ENCODE peak calls at places on chromosomes 1 and 21, in seven cellular contexts. One of them, this sample, is unnamed.

GRCh38 chr1:168252204-168252733 is 26.5 kb downstream of the SFT2D2 start:
- DNase-seq in amygdala: no peak
- DNase-seq in SW 1271: no peak
- DNase-seq in iris pigment epithelial cell: no peak
- DNase-seq in ovary: no peak
- DNase-seq in HT1080: no peak
- DNase-seq in AG08395: no peak
- DNase-seq in this sample: no peak

GRCh38 chr1:87252406-87252805 is 76.3 kb upstream of the LMO4 start:
- DNase-seq in amygdala: no peak
- DNase-seq in SW 1271: no peak
- DNase-seq in iris pigment epithelial cell: peak
- DNase-seq in ovary: no peak
- DNase-seq in HT1080: peak
- DNase-seq in AG08395: peak
- DNase-seq in this sample: no peak

GRCh38 chr1:151858030-151858746 is 4.7 kb upstream of the THEM5 start:
- DNase-seq in amygdala: no peak
- DNase-seq in SW 1271: no peak
- DNase-seq in iris pigment epithelial cell: peak
- DNase-seq in ovary: no peak
- DNase-seq in HT1080: peak
- DNase-seq in AG08395: no peak
- DNase-seq in this sample: no peak

GRCh38 chr1:12003762-12004161 is 15.5 kb upstream of the MIIP start:
- DNase-seq in amygdala: no peak
- DNase-seq in SW 1271: no peak
- DNase-seq in iris pigment epithelial cell: no peak
- DNase-seq in ovary: no peak
- DNase-seq in HT1080: no peak
- DNase-seq in AG08395: no peak
- DNase-seq in this sample: no peak

GRCh38 chr1:44624268-44624901 is 49.9 kb downstream of the TMEM53 start:
- DNase-seq in amygdala: no peak
- DNase-seq in SW 1271: no peak
- DNase-seq in iris pigment epithelial cell: no peak
- DNase-seq in ovary: no peak
- DNase-seq in HT1080: no peak
- DNase-seq in AG08395: no peak
- DNase-seq in this sample: no peak

GRCh38 chr1:68049941-68050878 is at the start of gene DIRAS3:
- DNase-seq in amygdala: no peak
- DNase-seq in SW 1271: no peak
- DNase-seq in iris pigment epithelial cell: peak
- DNase-seq in ovary: peak
- DNase-seq in HT1080: no peak
- DNase-seq in AG08395: peak
- DNase-seq in this sample: peak

GRCh38 chr1:46400398-46400797 is 6.3 kb downstream of the FAAH start:
- DNase-seq in amygdala: no peak
- DNase-seq in SW 1271: no peak
- DNase-seq in iris pigment epithelial cell: no peak
- DNase-seq in ovary: no peak
- DNase-seq in HT1080: no peak
- DNase-seq in AG08395: no peak
- DNase-seq in this sample: no peak

GRCh38 chr1:177567393-177567792 is 396.6 kb downstream of the BRINP2 start:
- DNase-seq in amygdala: no peak
- DNase-seq in SW 1271: no peak
- DNase-seq in iris pigment epithelial cell: peak
- DNase-seq in ovary: no peak
- DNase-seq in HT1080: peak
- DNase-seq in AG08395: peak
- DNase-seq in this sample: no peak

GRCh38 chr1:241485554-241485992 is 34.0 kb downstream of the FH start:
- DNase-seq in amygdala: no peak
- DNase-seq in SW 1271: no peak
- DNase-seq in iris pigment epithelial cell: peak
- DNase-seq in ovary: no peak
- DNase-seq in HT1080: peak
- DNase-seq in AG08395: no peak
- DNase-seq in this sample: no peak

GRCh38 chr1:41810446-41810845 is 108.3 kb downstream of the HIVEP3 start:
- DNase-seq in amygdala: no peak
- DNase-seq in SW 1271: no peak
- DNase-seq in iris pigment epithelial cell: peak
- DNase-seq in ovary: peak
- DNase-seq in HT1080: peak
- DNase-seq in AG08395: peak
- DNase-seq in this sample: no peak

GRCh38 chr1:225299624-225300023 is 128.2 kb downstream of the LBR start:
- DNase-seq in amygdala: no peak
- DNase-seq in SW 1271: no peak
- DNase-seq in iris pigment epithelial cell: peak
- DNase-seq in ovary: no peak
- DNase-seq in HT1080: peak
- DNase-seq in AG08395: no peak
- DNase-seq in this sample: no peak

GRCh38 chr1:84089470-84090261 is 54.4 kb upstream of the PRKACB start:
- DNase-seq in amygdala: no peak
- DNase-seq in SW 1271: peak
- DNase-seq in iris pigment epithelial cell: peak
- DNase-seq in ovary: no peak
- DNase-seq in HT1080: peak
- DNase-seq in AG08395: no peak
- DNase-seq in this sample: no peak

GRCh38 chr1:98739762-98740161 is 78.2 kb downstream of the SNX7 start:
- DNase-seq in amygdala: no peak
- DNase-seq in SW 1271: no peak
- DNase-seq in iris pigment epithelial cell: no peak
- DNase-seq in ovary: no peak
- DNase-seq in HT1080: no peak
- DNase-seq in AG08395: no peak
- DNase-seq in this sample: no peak

GRCh38 chr1:109849670-109850069 is 61.0 kb upstream of the CSF1 start:
- DNase-seq in amygdala: no peak
- DNase-seq in SW 1271: no peak
- DNase-seq in iris pigment epithelial cell: no peak
- DNase-seq in ovary: no peak
- DNase-seq in HT1080: no peak
- DNase-seq in AG08395: no peak
- DNase-seq in this sample: no peak

GRCh38 chr21:33936221-33937038 is 20.8 kb upstream of the ATP5PO start:
- DNase-seq in amygdala: no peak
- DNase-seq in SW 1271: no peak
- DNase-seq in iris pigment epithelial cell: no peak
- DNase-seq in ovary: no peak
- DNase-seq in HT1080: no peak
- DNase-seq in AG08395: no peak
- DNase-seq in this sample: no peak

GRCh38 chr1:205025239-205025638 is 17.8 kb upstream of the CNTN2 start:
- DNase-seq in amygdala: no peak
- DNase-seq in SW 1271: no peak
- DNase-seq in iris pigment epithelial cell: no peak
- DNase-seq in ovary: no peak
- DNase-seq in HT1080: no peak
- DNase-seq in AG08395: no peak
- DNase-seq in this sample: no peak

GRCh38 chr1:201673093-201673492 is 134.2 kb downstream of the NAV1 start:
- DNase-seq in amygdala: no peak
- DNase-seq in SW 1271: no peak
- DNase-seq in iris pigment epithelial cell: no peak
- DNase-seq in ovary: no peak
- DNase-seq in HT1080: no peak
- DNase-seq in AG08395: no peak
- DNase-seq in this sample: peak

GRCh38 chr1:59545830-59546229 is 248.9 kb downstream of the FGGY start:
- DNase-seq in amygdala: no peak
- DNase-seq in SW 1271: no peak
- DNase-seq in iris pigment epithelial cell: no peak
- DNase-seq in ovary: no peak
- DNase-seq in HT1080: no peak
- DNase-seq in AG08395: no peak
- DNase-seq in this sample: no peak

GRCh38 chr1:200905411-200906052 is 10.8 kb downstream of the INAVA start:
- DNase-seq in amygdala: no peak
- DNase-seq in SW 1271: no peak
- DNase-seq in iris pigment epithelial cell: peak
- DNase-seq in ovary: no peak
- DNase-seq in HT1080: peak
- DNase-seq in AG08395: no peak
- DNase-seq in this sample: no peak

This sample was measured in psoas muscle.